ENCODE peak calls at places on chromosomes 13 and 19, in six cellular contexts. N is CD8-positive, alpha-beta T cell; S is HCT116; Y is HFFc6; L is nephron progenitor cell; H is fibroblast of mammary gland. J is an unnamed sample.

GRCh38 chr13:111058796-111059506 is 56.2 kb upstream of the ARHGEF7 start:
- DNase-seq in Y (peak), L (no peak), S (no peak), N (no peak), H (peak), J (no peak)

GRCh38 chr13:40401911-40402776 is 264.3 kb downstream of the FOXO1 start:
- DNase-seq in H (peak), N (peak), Y (peak), L (peak), S (peak), J (no peak)

GRCh38 chr13:64052526-64052925 is 2636.9 kb upstream of the PCDH20 start:
- DNase-seq in L (no peak), Y (no peak), H (no peak), S (no peak), N (no peak), J (no peak)

GRCh38 chr19:3821857-3822364 is 35.7 kb upstream of the MATK start:
- DNase-seq in S (peak), Y (no peak), L (peak), N (peak), H (peak), J (peak)

GRCh38 chr13:98200211-98200878 is 23.3 kb upstream of the RNF113B start:
- DNase-seq in S (no peak), L (no peak), Y (no peak), N (no peak), H (no peak), J (no peak)

GRCh38 chr19:45477713-45478453 is 10.1 kb downstream of the FOSB start:
- DNase-seq in S (no peak), H (no peak), L (no peak), N (no peak), Y (no peak), J (no peak)

GRCh38 chr19:294341-294818 is 3.2 kb upstream of the PLPP2 start:
- DNase-seq in Y (no peak), H (peak), L (peak), N (no peak), S (no peak), J (no peak)

GRCh38 chr13:110636701-110637201 is 21.4 kb downstream of the NAXD start:
- DNase-seq in L (no peak), S (no peak), Y (no peak), N (no peak), H (no peak), J (no peak)

GRCh38 chr19:5949792-5950305 is 28.1 kb downstream of the RANBP3 start:
- DNase-seq in L (no peak), N (peak), H (no peak), S (no peak), Y (no peak), J (no peak)

GRCh38 chr19:54905908-54906511 is at the start of gene NCR1:
- DNase-seq in N (peak), H (no peak), Y (no peak), S (no peak), L (no peak), J (no peak)

GRCh38 chr19:29528350-29528945 is 2.7 kb downstream of the VSTM2B start:
- DNase-seq in Y (peak), H (peak), L (peak), N (peak), S (peak), J (peak)
- TF ChIP-seq CTCF in Y (peak), H (peak), L (peak), N (no peak), S (peak), J (peak)

GRCh38 chr19:9431475-9431874 is 3.9 kb downstream of the ZNF266 start:
- DNase-seq in N (peak), L (peak), H (peak), S (no peak), Y (peak), J (peak)
- TF ChIP-seq CTCF in N (peak), L (peak), H (peak), S (peak), Y (peak), J (peak)

GRCh38 chr19:42023943-42024260 is 29.9 kb upstream of the ATP1A3 start:
- DNase-seq in S (no peak), N (no peak), H (no peak), Y (no peak), L (no peak), J (no peak)

GRCh38 chr19:42022616-42023015 is 28.6 kb upstream of the ATP1A3 start:
- DNase-seq in H (no peak), L (no peak), N (no peak), Y (no peak), S (no peak), J (no peak)

GRCh38 chr19:42021185-42021584 is 27.2 kb upstream of the ATP1A3 start:
- DNase-seq in H (no peak), L (no peak), N (no peak), Y (no peak), S (no peak), J (no peak)

GRCh38 chr19:42024622-42025111 is 30.6 kb upstream of the ATP1A3 start:
- DNase-seq in H (no peak), N (no peak), Y (peak), L (no peak), S (no peak), J (no peak)

GRCh38 chr19:42023121-42023942 is 29.3 kb upstream of the ATP1A3 start:
- DNase-seq in Y (peak), N (no peak), S (peak), L (peak), H (peak), J (no peak)
- TF ChIP-seq CTCF in Y (peak), N (peak), S (peak), L (peak), H (peak), J (peak)

GRCh38 chr13:79043208-79043607 is 362.8 kb downstream of the RBM26 start:
- DNase-seq in Y (no peak), H (no peak), N (no peak), L (no peak), S (no peak), J (no peak)
- TF ChIP-seq CTCF in Y (no peak), H (no peak), N (no peak), L (no peak), S (no peak), J (no peak)